ENCODE peak calls at places on chromosomes 16 and 17, in ten cellular contexts. One of them, this sample, is unnamed.

GRCh38 chr16:57284206-57284951 is at the start of gene PLLP:
- DNase-seq in endothelial cell of umbilical vein: peak; percentile 38
- DNase-seq in stomach: peak; percentile 74
- DNase-seq in HCT116: no peak
- DNase-seq in sigmoid colon: peak; percentile 61
- DNase-seq in prostate gland: no peak
- DNase-seq in GM23338: peak; percentile 68
- DNase-seq in breast epithelium: no peak
- DNase-seq in spleen: no peak
- DNase-seq in K562: peak; percentile 86
- DNase-seq in this sample: peak; percentile 59

GRCh38 chr16:2767891-2768290 is 9.2 kb downstream of the ELOB start:
- DNase-seq in endothelial cell of umbilical vein: no peak
- DNase-seq in stomach: no peak
- DNase-seq in HCT116: no peak
- DNase-seq in sigmoid colon: no peak
- DNase-seq in prostate gland: no peak
- DNase-seq in GM23338: no peak
- DNase-seq in breast epithelium: no peak
- DNase-seq in spleen: peak; percentile 66
- DNase-seq in K562: no peak
- DNase-seq in this sample: no peak

GRCh38 chr17:69857412-69857835 is 217.6 kb upstream of the KCNJ16 start:
- DNase-seq in endothelial cell of umbilical vein: peak; percentile 95
- DNase-seq in stomach: no peak
- DNase-seq in HCT116: peak; percentile 8
- DNase-seq in sigmoid colon: no peak
- DNase-seq in prostate gland: no peak
- DNase-seq in GM23338: no peak
- DNase-seq in breast epithelium: no peak
- DNase-seq in spleen: no peak
- DNase-seq in K562: peak; percentile 62
- DNase-seq in this sample: no peak

GRCh38 chr17:19024101-19025078 is 19.8 kb upstream of the FAM83G start:
- DNase-seq in endothelial cell of umbilical vein: no peak
- DNase-seq in stomach: no peak
- DNase-seq in HCT116: no peak
- DNase-seq in sigmoid colon: peak; percentile 30
- DNase-seq in prostate gland: no peak
- DNase-seq in GM23338: no peak
- DNase-seq in breast epithelium: no peak
- DNase-seq in spleen: peak; percentile 63
- DNase-seq in K562: no peak
- DNase-seq in this sample: no peak

GRCh38 chr16:73956592-73957495 is 339.8 kb upstream of the PSMD7 start:
- DNase-seq in endothelial cell of umbilical vein: peak; percentile 53
- DNase-seq in stomach: peak; percentile 54
- DNase-seq in HCT116: peak; percentile 32
- DNase-seq in sigmoid colon: peak; percentile 73
- DNase-seq in prostate gland: peak; percentile 49
- DNase-seq in GM23338: peak; percentile 87
- DNase-seq in breast epithelium: no peak
- DNase-seq in spleen: no peak
- DNase-seq in K562: peak; percentile 48
- DNase-seq in this sample: peak; percentile 69

GRCh38 chr16:69865701-69866100 is 85.4 kb upstream of the CLEC18A start:
- DNase-seq in endothelial cell of umbilical vein: no peak
- DNase-seq in stomach: peak; percentile 51
- DNase-seq in HCT116: no peak
- DNase-seq in sigmoid colon: no peak
- DNase-seq in prostate gland: no peak
- DNase-seq in GM23338: peak; percentile 37
- DNase-seq in breast epithelium: no peak
- DNase-seq in spleen: no peak
- DNase-seq in K562: peak; percentile 79
- DNase-seq in this sample: no peak

GRCh38 chr17:56697190-56697589 is 103.7 kb downstream of the NOG start:
- DNase-seq in endothelial cell of umbilical vein: no peak
- DNase-seq in stomach: no peak
- DNase-seq in HCT116: no peak
- DNase-seq in sigmoid colon: no peak
- DNase-seq in prostate gland: no peak
- DNase-seq in GM23338: no peak
- DNase-seq in breast epithelium: no peak
- DNase-seq in spleen: no peak
- DNase-seq in K562: no peak
- DNase-seq in this sample: no peak

GRCh38 chr17:56694825-56695224 is 101.3 kb downstream of the NOG start:
- DNase-seq in endothelial cell of umbilical vein: no peak
- DNase-seq in stomach: no peak
- DNase-seq in HCT116: no peak
- DNase-seq in sigmoid colon: no peak
- DNase-seq in prostate gland: no peak
- DNase-seq in GM23338: no peak
- DNase-seq in breast epithelium: no peak
- DNase-seq in spleen: no peak
- DNase-seq in K562: no peak
- DNase-seq in this sample: no peak

GRCh38 chr16:67953641-67954375 is 9.9 kb upstream of the LCAT start:
- DNase-seq in endothelial cell of umbilical vein: no peak
- DNase-seq in stomach: no peak
- DNase-seq in HCT116: no peak
- DNase-seq in sigmoid colon: no peak
- DNase-seq in prostate gland: no peak
- DNase-seq in GM23338: no peak
- DNase-seq in breast epithelium: no peak
- DNase-seq in spleen: peak; percentile 63
- DNase-seq in K562: no peak
- DNase-seq in this sample: no peak

GRCh38 chr16:67950335-67950843 is 6.5 kb upstream of the LCAT start:
- DNase-seq in endothelial cell of umbilical vein: no peak
- DNase-seq in stomach: no peak
- DNase-seq in HCT116: no peak
- DNase-seq in sigmoid colon: no peak
- DNase-seq in prostate gland: no peak
- DNase-seq in GM23338: no peak
- DNase-seq in breast epithelium: no peak
- DNase-seq in spleen: peak; percentile 63
- DNase-seq in K562: no peak
- DNase-seq in this sample: no peak

GRCh38 chr16:67957622-67958021 is 10.8 kb downstream of the SLC12A4 start:
- DNase-seq in endothelial cell of umbilical vein: no peak
- DNase-seq in stomach: no peak
- DNase-seq in HCT116: no peak
- DNase-seq in sigmoid colon: no peak
- DNase-seq in prostate gland: no peak
- DNase-seq in GM23338: no peak
- DNase-seq in breast epithelium: no peak
- DNase-seq in spleen: no peak
- DNase-seq in K562: no peak
- DNase-seq in this sample: no peak

GRCh38 chr16:67951485-67951884 is 7.6 kb upstream of the LCAT start:
- DNase-seq in endothelial cell of umbilical vein: no peak
- DNase-seq in stomach: no peak
- DNase-seq in HCT116: no peak
- DNase-seq in sigmoid colon: peak; percentile 84
- DNase-seq in prostate gland: no peak
- DNase-seq in GM23338: no peak
- DNase-seq in breast epithelium: no peak
- DNase-seq in spleen: peak; percentile 67
- DNase-seq in K562: no peak
- DNase-seq in this sample: no peak

DNA sequence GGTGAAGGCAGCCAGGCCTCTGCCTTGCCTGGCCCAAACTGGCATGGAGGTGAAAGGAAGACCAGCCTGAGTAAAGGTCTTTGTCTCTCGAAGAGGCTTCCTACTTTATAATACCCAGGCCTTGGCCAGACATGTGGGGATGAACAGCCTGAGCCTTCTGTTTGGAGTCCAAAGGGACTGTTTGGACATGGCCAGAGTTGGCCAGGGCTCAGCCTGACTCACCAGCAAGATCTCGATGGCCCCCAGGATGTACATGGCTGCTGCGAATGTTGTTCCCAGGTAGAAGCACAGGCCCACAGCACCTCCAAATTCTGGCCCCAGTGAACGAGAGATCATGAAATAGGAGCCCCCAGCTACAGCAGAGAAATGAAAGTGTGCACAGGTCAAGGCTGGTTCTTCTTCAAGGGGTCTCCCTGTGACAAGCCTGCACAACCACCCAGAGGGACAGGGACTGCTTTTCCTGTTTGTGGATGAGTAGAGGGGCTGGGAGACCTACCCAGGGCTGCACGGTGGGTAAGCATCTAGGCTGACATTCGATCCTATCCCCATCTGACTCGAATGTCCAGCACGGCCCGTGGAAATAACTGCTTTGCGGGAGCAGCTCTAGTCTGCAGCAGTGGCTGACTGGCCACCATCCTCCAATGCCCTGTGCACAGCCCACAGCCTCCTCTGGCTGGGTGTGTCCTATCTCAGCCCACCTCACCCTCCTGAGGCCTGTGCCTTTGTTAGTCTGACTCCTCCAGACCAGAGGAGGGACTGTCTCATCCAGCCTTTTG is 10.7 kb upstream of the LCAT start:
- DNase-seq in endothelial cell of umbilical vein: no peak
- DNase-seq in stomach: no peak
- DNase-seq in HCT116: no peak
- DNase-seq in sigmoid colon: no peak
- DNase-seq in prostate gland: no peak
- DNase-seq in GM23338: no peak
- DNase-seq in breast epithelium: no peak
- DNase-seq in spleen: no peak
- DNase-seq in K562: no peak
- DNase-seq in this sample: no peak
- H3K27ac ChIP-seq in endothelial cell of umbilical vein: no peak overlapping the region
- H3K27ac ChIP-seq in stomach: no peak overlapping the region
- H3K27ac ChIP-seq in HCT116: no peak overlapping the region
- H3K27ac ChIP-seq in sigmoid colon: no peak overlapping the region
- H3K27ac ChIP-seq in prostate gland: peak overlapping the region; percentile 55
- H3K27ac ChIP-seq in GM23338: no peak overlapping the region
- H3K27ac ChIP-seq in breast epithelium: peak overlapping the region; percentile 19
- H3K27ac ChIP-seq in spleen: no peak overlapping the region
- H3K27ac ChIP-seq in K562: no peak overlapping the region
- H3K27ac ChIP-seq in this sample: no peak overlapping the region

GRCh38 chr16:49720225-49720624 is 135.7 kb downstream of the ZNF423 start:
- DNase-seq in endothelial cell of umbilical vein: no peak
- DNase-seq in stomach: no peak
- DNase-seq in HCT116: no peak
- DNase-seq in sigmoid colon: no peak
- DNase-seq in prostate gland: no peak
- DNase-seq in GM23338: no peak
- DNase-seq in breast epithelium: no peak
- DNase-seq in spleen: no peak
- DNase-seq in K562: no peak
- DNase-seq in this sample: no peak

GRCh38 chr16:49712567-49712966 is 143.3 kb downstream of the ZNF423 start:
- DNase-seq in endothelial cell of umbilical vein: no peak
- DNase-seq in stomach: no peak
- DNase-seq in HCT116: no peak
- DNase-seq in sigmoid colon: no peak
- DNase-seq in prostate gland: no peak
- DNase-seq in GM23338: no peak
- DNase-seq in breast epithelium: no peak
- DNase-seq in spleen: no peak
- DNase-seq in K562: no peak
- DNase-seq in this sample: no peak

GRCh38 chr16:49713770-49714169 is 142.1 kb downstream of the ZNF423 start:
- DNase-seq in endothelial cell of umbilical vein: no peak
- DNase-seq in stomach: no peak
- DNase-seq in HCT116: no peak
- DNase-seq in sigmoid colon: no peak
- DNase-seq in prostate gland: no peak
- DNase-seq in GM23338: peak; percentile 25
- DNase-seq in breast epithelium: no peak
- DNase-seq in spleen: no peak
- DNase-seq in K562: no peak
- DNase-seq in this sample: no peak

GRCh38 chr16:49716268-49716667 is 139.6 kb downstream of the ZNF423 start:
- DNase-seq in endothelial cell of umbilical vein: no peak
- DNase-seq in stomach: no peak
- DNase-seq in HCT116: no peak
- DNase-seq in sigmoid colon: no peak
- DNase-seq in prostate gland: no peak
- DNase-seq in GM23338: no peak
- DNase-seq in breast epithelium: no peak
- DNase-seq in spleen: no peak
- DNase-seq in K562: no peak
- DNase-seq in this sample: no peak

DNA sequence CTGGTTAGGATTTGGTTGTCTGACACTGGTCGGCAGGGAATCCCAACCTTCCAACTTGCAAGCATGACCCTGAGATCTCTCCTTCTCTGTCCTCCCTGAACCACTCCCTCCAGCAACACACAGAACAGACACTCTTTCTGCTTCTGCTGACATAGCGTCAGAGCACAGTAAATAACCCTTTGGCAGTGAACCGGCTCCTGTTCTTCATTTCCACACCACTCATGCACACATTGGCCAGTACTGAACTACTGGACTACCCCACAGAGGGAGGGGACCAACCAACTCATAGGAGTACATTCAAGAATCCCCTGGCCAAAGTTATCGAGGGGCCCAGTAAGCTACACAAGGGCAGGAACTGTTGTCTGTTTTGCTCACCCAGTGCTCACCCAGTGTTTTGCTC is 138.2 kb downstream of the ZNF423 start:
- DNase-seq in endothelial cell of umbilical vein: no peak
- DNase-seq in stomach: no peak
- DNase-seq in HCT116: no peak
- DNase-seq in sigmoid colon: no peak
- DNase-seq in prostate gland: no peak
- DNase-seq in GM23338: no peak
- DNase-seq in breast epithelium: no peak
- DNase-seq in spleen: no peak
- DNase-seq in K562: no peak
- DNase-seq in this sample: no peak
- H3K27me3 ChIP-seq in endothelial cell of umbilical vein: no peaks in the 10 kb centered on the region
- H3K27me3 ChIP-seq in stomach: no peaks in the 10 kb centered on the region
- H3K27me3 ChIP-seq in HCT116: peaks cover 3% of the 10 kb centered on the region
- H3K27me3 ChIP-seq in sigmoid colon: no peaks in the 10 kb centered on the region
- H3K27me3 ChIP-seq in prostate gland: no peaks in the 10 kb centered on the region
- H3K27me3 ChIP-seq in GM23338: no peaks in the 10 kb centered on the region
- H3K27me3 ChIP-seq in breast epithelium: no peaks in the 10 kb centered on the region
- H3K27me3 ChIP-seq in spleen: no peaks in the 10 kb centered on the region
- H3K27me3 ChIP-seq in K562: peaks cover 30% of the 10 kb centered on the region
- H3K27me3 ChIP-seq in this sample: no peaks in the 10 kb centered on the region

GRCh38 chr17:47274319-47275069 is 20.9 kb downstream of the ITGB3 start:
- DNase-seq in endothelial cell of umbilical vein: no peak
- DNase-seq in stomach: no peak
- DNase-seq in HCT116: no peak
- DNase-seq in sigmoid colon: peak; percentile 76
- DNase-seq in prostate gland: no peak
- DNase-seq in GM23338: no peak
- DNase-seq in breast epithelium: no peak
- DNase-seq in spleen: no peak
- DNase-seq in K562: no peak
- DNase-seq in this sample: no peak
- TF ChIP-seq POLR2AphosphoS5 in endothelial cell of umbilical vein: no peak
- TF ChIP-seq POLR2AphosphoS5 in stomach: no peak
- TF ChIP-seq POLR2AphosphoS5 in HCT116: no peak
- TF ChIP-seq POLR2AphosphoS5 in sigmoid colon: no peak
- TF ChIP-seq POLR2AphosphoS5 in prostate gland: no peak
- TF ChIP-seq POLR2AphosphoS5 in GM23338: no peak
- TF ChIP-seq POLR2AphosphoS5 in breast epithelium: no peak
- TF ChIP-seq POLR2AphosphoS5 in spleen: no peak
- TF ChIP-seq POLR2AphosphoS5 in K562: no peak
- TF ChIP-seq POLR2AphosphoS5 in this sample: no peak

GRCh38 chr16:87583453-87584131 is 18.7 kb upstream of the JPH3 start:
- DNase-seq in endothelial cell of umbilical vein: peak; percentile 35
- DNase-seq in stomach: no peak
- DNase-seq in HCT116: no peak
- DNase-seq in sigmoid colon: no peak
- DNase-seq in prostate gland: no peak
- DNase-seq in GM23338: peak; percentile 50
- DNase-seq in breast epithelium: no peak
- DNase-seq in spleen: no peak
- DNase-seq in K562: no peak
- DNase-seq in this sample: no peak
- H3K27ac ChIP-seq in endothelial cell of umbilical vein: no peak overlapping the region
- H3K27ac ChIP-seq in stomach: no peak overlapping the region
- H3K27ac ChIP-seq in HCT116: no peak overlapping the region
- H3K27ac ChIP-seq in sigmoid colon: peak overlapping the region; percentile 89
- H3K27ac ChIP-seq in prostate gland: no peak overlapping the region
- H3K27ac ChIP-seq in GM23338: no peak overlapping the region
- H3K27ac ChIP-seq in breast epithelium: peak overlapping the region; percentile 95
- H3K27ac ChIP-seq in spleen: no peak overlapping the region
- H3K27ac ChIP-seq in K562: no peak overlapping the region
- H3K27ac ChIP-seq in this sample: peak overlapping the region; percentile 90